ENCODE peak calls at places on chromosome 6, in eight cellular contexts. One of them, this sample, is unnamed.

GRCh38 chr6:17923401-17923863 is 64.0 kb downstream of the KIF13A start:
- DNase-seq in fibroblast of lung: peak
- DNase-seq in neural crest cell: no peak
- DNase-seq in nephron progenitor cell: no peak
- DNase-seq in body of pancreas: no peak
- DNase-seq in progenitor cell of endocrine pancreas: no peak
- DNase-seq in AG09309: no peak
- DNase-seq in endodermal cell: no peak
- DNase-seq in this sample: no peak

GRCh38 chr6:125658125-125658524 is 91.3 kb upstream of the HEY2 start:
- DNase-seq in progenitor cell of endocrine pancreas: no peak
- DNase-seq in neural crest cell: no peak
- DNase-seq in body of pancreas: no peak
- DNase-seq in fibroblast of lung: no peak
- DNase-seq in AG09309: no peak
- DNase-seq in nephron progenitor cell: no peak
- DNase-seq in endodermal cell: no peak
- DNase-seq in this sample: no peak

GRCh38 chr6:42879372-42880239 is at the start of gene RPL7L1:
- DNase-seq in body of pancreas: peak
- DNase-seq in nephron progenitor cell: peak
- DNase-seq in AG09309: no peak
- DNase-seq in endodermal cell: peak
- DNase-seq in fibroblast of lung: peak
- DNase-seq in progenitor cell of endocrine pancreas: peak
- DNase-seq in neural crest cell: peak
- DNase-seq in this sample: peak

GRCh38 chr6:3410385-3411360 is 46.2 kb downstream of the SLC22A23 start:
- DNase-seq in body of pancreas: peak
- DNase-seq in neural crest cell: peak
- DNase-seq in AG09309: no peak
- DNase-seq in endodermal cell: peak
- DNase-seq in fibroblast of lung: peak
- DNase-seq in nephron progenitor cell: peak
- DNase-seq in progenitor cell of endocrine pancreas: peak
- DNase-seq in this sample: peak

GRCh38 chr6:109252261-109253041 is 129.8 kb downstream of the CD164 start:
- DNase-seq in fibroblast of lung: no peak
- DNase-seq in endodermal cell: no peak
- DNase-seq in neural crest cell: no peak
- DNase-seq in progenitor cell of endocrine pancreas: no peak
- DNase-seq in nephron progenitor cell: no peak
- DNase-seq in body of pancreas: no peak
- DNase-seq in AG09309: no peak
- DNase-seq in this sample: no peak

GRCh38 chr6:13177617-13178506 is 150.5 kb downstream of the TBC1D7 start:
- DNase-seq in progenitor cell of endocrine pancreas: no peak
- DNase-seq in fibroblast of lung: no peak
- DNase-seq in neural crest cell: no peak
- DNase-seq in endodermal cell: no peak
- DNase-seq in body of pancreas: no peak
- DNase-seq in AG09309: no peak
- DNase-seq in nephron progenitor cell: no peak
- DNase-seq in this sample: no peak

GRCh38 chr6:118895241-118895561 is 1.2 kb downstream of the ASF1A start:
- DNase-seq in neural crest cell: no peak
- DNase-seq in progenitor cell of endocrine pancreas: no peak
- DNase-seq in nephron progenitor cell: no peak
- DNase-seq in body of pancreas: no peak
- DNase-seq in AG09309: no peak
- DNase-seq in fibroblast of lung: no peak
- DNase-seq in endodermal cell: no peak
- DNase-seq in this sample: no peak

GRCh38 chr6:72950114-72950860 is 275.0 kb downstream of the KHDC1L start:
- DNase-seq in endodermal cell: no peak
- DNase-seq in fibroblast of lung: peak
- DNase-seq in progenitor cell of endocrine pancreas: no peak
- DNase-seq in neural crest cell: no peak
- DNase-seq in AG09309: peak
- DNase-seq in body of pancreas: no peak
- DNase-seq in nephron progenitor cell: no peak
- DNase-seq in this sample: no peak

GRCh38 chr6:133764813-133765208 is 124.1 kb upstream of the TCF21 start:
- DNase-seq in endodermal cell: no peak
- DNase-seq in body of pancreas: no peak
- DNase-seq in neural crest cell: no peak
- DNase-seq in nephron progenitor cell: no peak
- DNase-seq in fibroblast of lung: no peak
- DNase-seq in progenitor cell of endocrine pancreas: no peak
- DNase-seq in AG09309: no peak
- DNase-seq in this sample: no peak

GRCh38 chr6:5282191-5282623 is 20.9 kb downstream of the FARS2 start:
- DNase-seq in progenitor cell of endocrine pancreas: no peak
- DNase-seq in nephron progenitor cell: no peak
- DNase-seq in neural crest cell: no peak
- DNase-seq in body of pancreas: no peak
- DNase-seq in AG09309: no peak
- DNase-seq in endodermal cell: peak
- DNase-seq in fibroblast of lung: no peak
- DNase-seq in this sample: no peak

GRCh38 chr6:16723833-16724232 is 37.4 kb downstream of the ATXN1 start:
- DNase-seq in progenitor cell of endocrine pancreas: no peak
- DNase-seq in neural crest cell: no peak
- DNase-seq in nephron progenitor cell: no peak
- DNase-seq in fibroblast of lung: peak
- DNase-seq in AG09309: peak
- DNase-seq in endodermal cell: peak
- DNase-seq in body of pancreas: peak
- DNase-seq in this sample: no peak

GRCh38 chr6:39041072-39041471 is 7.5 kb upstream of the GLP1R start:
- DNase-seq in body of pancreas: no peak
- DNase-seq in fibroblast of lung: no peak
- DNase-seq in neural crest cell: no peak
- DNase-seq in nephron progenitor cell: no peak
- DNase-seq in AG09309: no peak
- DNase-seq in endodermal cell: no peak
- DNase-seq in progenitor cell of endocrine pancreas: no peak
- DNase-seq in this sample: no peak

GRCh38 chr6:3411967-3412778 is 44.7 kb downstream of the SLC22A23 start:
- DNase-seq in endodermal cell: no peak
- DNase-seq in fibroblast of lung: no peak
- DNase-seq in body of pancreas: no peak
- DNase-seq in progenitor cell of endocrine pancreas: no peak
- DNase-seq in nephron progenitor cell: no peak
- DNase-seq in neural crest cell: no peak
- DNase-seq in AG09309: no peak
- DNase-seq in this sample: no peak

GRCh38 chr6:6746970-6747338 is 158.4 kb downstream of the LY86 start:
- DNase-seq in AG09309: no peak
- DNase-seq in fibroblast of lung: no peak
- DNase-seq in nephron progenitor cell: no peak
- DNase-seq in neural crest cell: no peak
- DNase-seq in progenitor cell of endocrine pancreas: no peak
- DNase-seq in body of pancreas: no peak
- DNase-seq in endodermal cell: no peak
- DNase-seq in this sample: no peak

GRCh38 chr6:109473120-109473519 is 9.9 kb downstream of the ZBTB24 start:
- DNase-seq in body of pancreas: no peak
- DNase-seq in nephron progenitor cell: no peak
- DNase-seq in fibroblast of lung: no peak
- DNase-seq in progenitor cell of endocrine pancreas: no peak
- DNase-seq in AG09309: no peak
- DNase-seq in neural crest cell: no peak
- DNase-seq in endodermal cell: no peak
- DNase-seq in this sample: no peak

GRCh38 chr6:18752278-18753057 is 365.3 kb downstream of the RNF144B start:
- DNase-seq in neural crest cell: no peak
- DNase-seq in nephron progenitor cell: no peak
- DNase-seq in body of pancreas: no peak
- DNase-seq in AG09309: no peak
- DNase-seq in progenitor cell of endocrine pancreas: no peak
- DNase-seq in endodermal cell: peak
- DNase-seq in fibroblast of lung: no peak
- DNase-seq in this sample: no peak

GRCh38 chr6:7087066-7087465 is 20.7 kb upstream of the RREB1 start:
- DNase-seq in fibroblast of lung: peak
- DNase-seq in neural crest cell: no peak
- DNase-seq in progenitor cell of endocrine pancreas: no peak
- DNase-seq in AG09309: no peak
- DNase-seq in endodermal cell: peak
- DNase-seq in body of pancreas: no peak
- DNase-seq in nephron progenitor cell: no peak
- DNase-seq in this sample: no peak

GRCh38 chr6:43181942-43182860 is at the start of gene CUL9:
- DNase-seq in AG09309: no peak
- DNase-seq in body of pancreas: peak
- DNase-seq in neural crest cell: peak
- DNase-seq in endodermal cell: peak
- DNase-seq in nephron progenitor cell: peak
- DNase-seq in fibroblast of lung: peak
- DNase-seq in progenitor cell of endocrine pancreas: peak
- DNase-seq in this sample: peak

GRCh38 chr6:138258197-138258596 is 39.9 kb upstream of the PBOV1 start:
- DNase-seq in endodermal cell: no peak
- DNase-seq in nephron progenitor cell: no peak
- DNase-seq in body of pancreas: no peak
- DNase-seq in progenitor cell of endocrine pancreas: no peak
- DNase-seq in AG09309: no peak
- DNase-seq in neural crest cell: no peak
- DNase-seq in fibroblast of lung: no peak
- DNase-seq in this sample: no peak

GRCh38 chr6:155384343-155384742 is 70.1 kb upstream of the TFB1M start:
- DNase-seq in AG09309: no peak
- DNase-seq in nephron progenitor cell: no peak
- DNase-seq in neural crest cell: no peak
- DNase-seq in endodermal cell: no peak
- DNase-seq in fibroblast of lung: no peak
- DNase-seq in progenitor cell of endocrine pancreas: no peak
- DNase-seq in body of pancreas: no peak
- DNase-seq in this sample: no peak

GRCh38 chr6:43740321-43740960 is 29.6 kb upstream of the VEGFA start:
- DNase-seq in AG09309: no peak
- DNase-seq in neural crest cell: no peak
- DNase-seq in nephron progenitor cell: peak
- DNase-seq in body of pancreas: no peak
- DNase-seq in endodermal cell: peak
- DNase-seq in progenitor cell of endocrine pancreas: no peak
- DNase-seq in fibroblast of lung: no peak
- DNase-seq in this sample: no peak

DNA sequence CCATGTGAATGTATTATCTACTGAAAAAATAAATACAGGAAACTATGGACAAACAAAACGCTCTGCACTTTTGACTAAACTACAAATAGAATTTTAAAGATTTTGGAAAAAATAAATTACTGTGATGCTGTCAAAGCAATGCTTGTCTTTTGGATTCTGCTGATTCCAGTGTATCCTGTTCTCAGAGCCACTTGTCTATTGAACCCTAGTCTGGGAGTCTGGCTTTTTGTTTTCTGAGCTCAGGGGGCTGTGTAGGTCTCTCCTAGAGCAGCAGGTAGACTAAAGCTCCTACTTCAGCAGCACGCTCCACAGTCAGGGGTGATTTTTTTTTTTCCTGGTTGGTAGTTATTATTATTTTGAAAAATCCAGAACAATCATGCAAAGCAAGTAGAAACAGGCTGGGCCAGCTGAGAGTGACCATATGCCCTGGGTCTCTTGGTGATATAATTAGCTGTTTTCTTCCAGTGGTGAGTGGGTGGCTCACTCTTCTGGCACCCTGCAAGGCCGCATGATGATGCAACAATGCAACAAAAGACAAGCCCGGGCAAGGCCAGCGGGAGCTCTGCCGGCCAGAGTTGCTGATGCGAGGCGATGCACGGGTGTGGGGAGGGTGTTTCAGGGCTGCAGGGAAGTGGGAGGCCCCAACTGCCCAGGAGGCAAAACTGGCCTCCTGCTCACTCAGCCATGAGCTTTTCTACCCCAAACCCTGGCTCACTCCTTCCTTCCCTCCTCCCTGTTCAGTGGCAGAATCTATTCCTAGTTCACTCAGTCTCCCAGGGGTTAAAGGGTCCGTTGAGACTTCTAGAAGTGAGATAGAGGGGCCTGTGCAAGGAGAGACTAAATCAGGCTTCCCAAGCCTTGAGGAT is 11.6 kb upstream of the CDKN1A start:
- DNase-seq in body of pancreas: peak
- DNase-seq in endodermal cell: peak
- DNase-seq in nephron progenitor cell: peak
- DNase-seq in AG09309: peak
- DNase-seq in neural crest cell: peak
- DNase-seq in progenitor cell of endocrine pancreas: no peak
- DNase-seq in fibroblast of lung: peak
- DNase-seq in this sample: no peak
- TF ChIP-seq CTCF in body of pancreas: no peak
- TF ChIP-seq CTCF in endodermal cell: no peak
- TF ChIP-seq CTCF in nephron progenitor cell: no peak
- TF ChIP-seq CTCF in AG09309: no peak
- TF ChIP-seq CTCF in neural crest cell: no peak
- TF ChIP-seq CTCF in progenitor cell of endocrine pancreas: no peak
- TF ChIP-seq CTCF in fibroblast of lung: no peak
- TF ChIP-seq CTCF in this sample: no peak

GRCh38 chr6:53956068-53956711 is 155.1 kb upstream of the MLIP start:
- DNase-seq in body of pancreas: peak
- DNase-seq in fibroblast of lung: peak
- DNase-seq in progenitor cell of endocrine pancreas: peak
- DNase-seq in endodermal cell: peak
- DNase-seq in neural crest cell: peak
- DNase-seq in nephron progenitor cell: peak
- DNase-seq in AG09309: peak
- DNase-seq in this sample: no peak
- TF ChIP-seq CTCF in body of pancreas: peak
- TF ChIP-seq CTCF in fibroblast of lung: peak
- TF ChIP-seq CTCF in progenitor cell of endocrine pancreas: peak
- TF ChIP-seq CTCF in endodermal cell: peak
- TF ChIP-seq CTCF in neural crest cell: peak
- TF ChIP-seq CTCF in nephron progenitor cell: peak
- TF ChIP-seq CTCF in AG09309: peak
- TF ChIP-seq CTCF in this sample: peak

DNA sequence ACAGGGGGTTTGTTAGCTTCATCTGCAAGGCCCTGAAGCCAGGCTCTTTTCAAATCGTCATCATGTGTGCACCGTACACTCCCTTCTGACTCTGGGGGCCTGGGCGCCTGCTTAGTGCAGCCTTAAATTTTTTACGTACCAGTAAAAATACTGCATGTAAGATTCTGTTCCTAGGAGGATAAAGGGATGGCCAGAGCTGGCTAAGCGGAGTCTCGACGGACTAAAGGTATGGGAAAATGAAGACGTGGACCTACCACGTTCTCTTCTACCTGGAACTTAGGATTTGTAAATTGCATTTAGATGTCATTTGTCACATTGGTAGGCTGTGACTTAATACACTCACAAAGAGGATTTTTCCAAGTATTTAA is 149.3 kb upstream of the AFDN start:
- DNase-seq in fibroblast of lung: no peak
- DNase-seq in progenitor cell of endocrine pancreas: no peak
- DNase-seq in AG09309: no peak
- DNase-seq in endodermal cell: no peak
- DNase-seq in nephron progenitor cell: no peak
- DNase-seq in body of pancreas: no peak
- DNase-seq in neural crest cell: no peak
- DNase-seq in this sample: no peak
- TF ChIP-seq CTCF in fibroblast of lung: no peak
- TF ChIP-seq CTCF in progenitor cell of endocrine pancreas: no peak
- TF ChIP-seq CTCF in AG09309: no peak
- TF ChIP-seq CTCF in endodermal cell: no peak
- TF ChIP-seq CTCF in nephron progenitor cell: no peak
- TF ChIP-seq CTCF in body of pancreas: no peak
- TF ChIP-seq CTCF in neural crest cell: no peak
- TF ChIP-seq CTCF in this sample: no peak

GRCh38 chr6:29792123-29793035 is 35.2 kb upstream of the HLA-G start:
- DNase-seq in nephron progenitor cell: peak
- DNase-seq in fibroblast of lung: no peak
- DNase-seq in endodermal cell: peak
- DNase-seq in body of pancreas: peak
- DNase-seq in progenitor cell of endocrine pancreas: no peak
- DNase-seq in AG09309: no peak
- DNase-seq in neural crest cell: peak
- DNase-seq in this sample: no peak
- TF ChIP-seq CTCF in nephron progenitor cell: no peak
- TF ChIP-seq CTCF in fibroblast of lung: peak
- TF ChIP-seq CTCF in endodermal cell: peak
- TF ChIP-seq CTCF in body of pancreas: peak
- TF ChIP-seq CTCF in progenitor cell of endocrine pancreas: peak
- TF ChIP-seq CTCF in AG09309: peak
- TF ChIP-seq CTCF in neural crest cell: peak
- TF ChIP-seq CTCF in this sample: no peak